ENCODE peak calls at places on chromosome 2, in eight cellular contexts. One of them, this sample, is unnamed.
A peak's percentile ranks its signal among the peaks of the same experiment; 100 is the strongest.

GRCh38 chr2:222174450-222174849 is 124.3 kb downstream of the PAX3 start:
- DNase-seq in A549: no peak
- DNase-seq in mammary epithelial cell: no peak
- DNase-seq in GM23248: no peak
- DNase-seq in dorsolateral prefrontal cortex: no peak
- DNase-seq in PC-9: no peak
- DNase-seq in uterus: no peak
- DNase-seq in CD8-positive, alpha-beta T cell: no peak
- DNase-seq in this sample: no peak

GRCh38 chr2:57552885-57553284 is 493.7 kb upstream of the VRK2 start:
- DNase-seq in mammary epithelial cell: no peak
- DNase-seq in PC-9: no peak
- DNase-seq in CD8-positive, alpha-beta T cell: no peak
- DNase-seq in A549: no peak
- DNase-seq in dorsolateral prefrontal cortex: no peak
- DNase-seq in uterus: no peak
- DNase-seq in GM23248: peak; percentile 2
- DNase-seq in this sample: no peak

GRCh38 chr2:142803158-142803557 is 74.3 kb upstream of the KYNU start:
- DNase-seq in CD8-positive, alpha-beta T cell: no peak
- DNase-seq in GM23248: no peak
- DNase-seq in dorsolateral prefrontal cortex: no peak
- DNase-seq in mammary epithelial cell: no peak
- DNase-seq in uterus: no peak
- DNase-seq in A549: no peak
- DNase-seq in PC-9: no peak
- DNase-seq in this sample: no peak

GRCh38 chr2:218889937-218890336 is 9.3 kb downstream of the WNT10A start:
- DNase-seq in mammary epithelial cell: no peak
- DNase-seq in PC-9: no peak
- DNase-seq in CD8-positive, alpha-beta T cell: no peak
- DNase-seq in A549: no peak
- DNase-seq in GM23248: no peak
- DNase-seq in dorsolateral prefrontal cortex: no peak
- DNase-seq in uterus: no peak
- DNase-seq in this sample: no peak

GRCh38 chr2:3185910-3186309 is 191.7 kb downstream of the EIPR1 start:
- DNase-seq in PC-9: no peak
- DNase-seq in A549: no peak
- DNase-seq in dorsolateral prefrontal cortex: no peak
- DNase-seq in GM23248: no peak
- DNase-seq in mammary epithelial cell: no peak
- DNase-seq in CD8-positive, alpha-beta T cell: no peak
- DNase-seq in uterus: no peak
- DNase-seq in this sample: no peak

GRCh38 chr2:68807821-68808266 is 63.4 kb downstream of the BMP10 start:
- DNase-seq in A549: no peak
- DNase-seq in PC-9: no peak
- DNase-seq in uterus: peak; percentile 33
- DNase-seq in dorsolateral prefrontal cortex: no peak
- DNase-seq in GM23248: peak; percentile 46
- DNase-seq in CD8-positive, alpha-beta T cell: no peak
- DNase-seq in mammary epithelial cell: peak; percentile 95
- DNase-seq in this sample: no peak

GRCh38 chr2:207412787-207413310 is 116.9 kb upstream of the CREB1 start:
- DNase-seq in GM23248: no peak
- DNase-seq in uterus: no peak
- DNase-seq in CD8-positive, alpha-beta T cell: no peak
- DNase-seq in mammary epithelial cell: no peak
- DNase-seq in dorsolateral prefrontal cortex: no peak
- DNase-seq in A549: no peak
- DNase-seq in PC-9: no peak
- DNase-seq in this sample: no peak

GRCh38 chr2:149087751-149088150 is 49.3 kb downstream of the LYPD6B start:
- DNase-seq in dorsolateral prefrontal cortex: no peak
- DNase-seq in uterus: no peak
- DNase-seq in GM23248: no peak
- DNase-seq in A549: no peak
- DNase-seq in CD8-positive, alpha-beta T cell: no peak
- DNase-seq in PC-9: no peak
- DNase-seq in mammary epithelial cell: no peak
- DNase-seq in this sample: no peak

GRCh38 chr2:68458962-68459361 is 8.1 kb downstream of the FBXO48 start:
- DNase-seq in uterus: no peak
- DNase-seq in mammary epithelial cell: peak; percentile 18
- DNase-seq in GM23248: peak; percentile 72
- DNase-seq in dorsolateral prefrontal cortex: no peak
- DNase-seq in A549: no peak
- DNase-seq in PC-9: no peak
- DNase-seq in CD8-positive, alpha-beta T cell: no peak
- DNase-seq in this sample: peak; percentile 67

GRCh38 chr2:238286987-238287386 is 1.4 kb downstream of the PER2 start:
- DNase-seq in CD8-positive, alpha-beta T cell: no peak
- DNase-seq in uterus: no peak
- DNase-seq in dorsolateral prefrontal cortex: no peak
- DNase-seq in mammary epithelial cell: no peak
- DNase-seq in GM23248: peak; percentile 52
- DNase-seq in A549: no peak
- DNase-seq in PC-9: no peak
- DNase-seq in this sample: no peak

GRCh38 chr2:172234716-172235661 is 132.3 kb upstream of the DLX2 start:
- DNase-seq in CD8-positive, alpha-beta T cell: peak; percentile 34
- DNase-seq in PC-9: no peak
- DNase-seq in uterus: no peak
- DNase-seq in dorsolateral prefrontal cortex: no peak
- DNase-seq in A549: no peak
- DNase-seq in GM23248: peak; percentile 39
- DNase-seq in mammary epithelial cell: no peak
- DNase-seq in this sample: no peak

GRCh38 chr2:219001577-219002394 is 8.6 kb upstream of the CRYBA2 start:
- DNase-seq in PC-9: peak; percentile 54
- DNase-seq in CD8-positive, alpha-beta T cell: no peak
- DNase-seq in GM23248: no peak
- DNase-seq in A549: no peak
- DNase-seq in uterus: no peak
- DNase-seq in mammary epithelial cell: peak; percentile 72
- DNase-seq in dorsolateral prefrontal cortex: no peak
- DNase-seq in this sample: no peak

GRCh38 chr2:9739508-9739907 is 103.8 kb upstream of the TAF1B start:
- DNase-seq in dorsolateral prefrontal cortex: no peak
- DNase-seq in GM23248: peak; percentile 64
- DNase-seq in PC-9: no peak
- DNase-seq in CD8-positive, alpha-beta T cell: peak; percentile 49
- DNase-seq in A549: no peak
- DNase-seq in uterus: peak; percentile 64
- DNase-seq in mammary epithelial cell: no peak
- DNase-seq in this sample: no peak
- H3K27ac ChIP-seq in dorsolateral prefrontal cortex: peak overlapping the region; percentile 41
- H3K27ac ChIP-seq in GM23248: peak overlapping the region; percentile 19
- H3K27ac ChIP-seq in PC-9: no peak overlapping the region
- H3K27ac ChIP-seq in CD8-positive, alpha-beta T cell: no peak overlapping the region
- H3K27ac ChIP-seq in A549: no peak overlapping the region
- H3K27ac ChIP-seq in uterus: peak overlapping the region; percentile 64
- H3K27ac ChIP-seq in mammary epithelial cell: no peak overlapping the region
- H3K27ac ChIP-seq in this sample: no peak overlapping the region

GRCh38 chr2:199460808-199461454 is 3.2 kb upstream of the SATB2 start:
- DNase-seq in uterus: no peak
- DNase-seq in dorsolateral prefrontal cortex: no peak
- DNase-seq in CD8-positive, alpha-beta T cell: no peak
- DNase-seq in PC-9: no peak
- DNase-seq in A549: no peak
- DNase-seq in GM23248: no peak
- DNase-seq in mammary epithelial cell: no peak
- DNase-seq in this sample: no peak

GRCh38 chr2:199458806-199459285 is 1.1 kb upstream of the SATB2 start:
- DNase-seq in dorsolateral prefrontal cortex: no peak
- DNase-seq in PC-9: no peak
- DNase-seq in uterus: no peak
- DNase-seq in CD8-positive, alpha-beta T cell: no peak
- DNase-seq in A549: no peak
- DNase-seq in mammary epithelial cell: peak; percentile 68
- DNase-seq in GM23248: peak; percentile 71
- DNase-seq in this sample: no peak

GRCh38 chr2:199458017-199458805 is 472 bp upstream of the SATB2 start:
- DNase-seq in uterus: no peak
- DNase-seq in dorsolateral prefrontal cortex: no peak
- DNase-seq in CD8-positive, alpha-beta T cell: no peak
- DNase-seq in GM23248: peak; percentile 74
- DNase-seq in A549: peak; percentile 71
- DNase-seq in mammary epithelial cell: no peak
- DNase-seq in PC-9: no peak
- DNase-seq in this sample: no peak

GRCh38 chr2:199460101-199460671 is 2.4 kb upstream of the SATB2 start:
- DNase-seq in dorsolateral prefrontal cortex: no peak
- DNase-seq in CD8-positive, alpha-beta T cell: no peak
- DNase-seq in GM23248: peak; percentile 65
- DNase-seq in PC-9: peak; percentile 57
- DNase-seq in mammary epithelial cell: peak; percentile 60
- DNase-seq in A549: peak; percentile 37
- DNase-seq in uterus: no peak
- DNase-seq in this sample: no peak

DNA sequence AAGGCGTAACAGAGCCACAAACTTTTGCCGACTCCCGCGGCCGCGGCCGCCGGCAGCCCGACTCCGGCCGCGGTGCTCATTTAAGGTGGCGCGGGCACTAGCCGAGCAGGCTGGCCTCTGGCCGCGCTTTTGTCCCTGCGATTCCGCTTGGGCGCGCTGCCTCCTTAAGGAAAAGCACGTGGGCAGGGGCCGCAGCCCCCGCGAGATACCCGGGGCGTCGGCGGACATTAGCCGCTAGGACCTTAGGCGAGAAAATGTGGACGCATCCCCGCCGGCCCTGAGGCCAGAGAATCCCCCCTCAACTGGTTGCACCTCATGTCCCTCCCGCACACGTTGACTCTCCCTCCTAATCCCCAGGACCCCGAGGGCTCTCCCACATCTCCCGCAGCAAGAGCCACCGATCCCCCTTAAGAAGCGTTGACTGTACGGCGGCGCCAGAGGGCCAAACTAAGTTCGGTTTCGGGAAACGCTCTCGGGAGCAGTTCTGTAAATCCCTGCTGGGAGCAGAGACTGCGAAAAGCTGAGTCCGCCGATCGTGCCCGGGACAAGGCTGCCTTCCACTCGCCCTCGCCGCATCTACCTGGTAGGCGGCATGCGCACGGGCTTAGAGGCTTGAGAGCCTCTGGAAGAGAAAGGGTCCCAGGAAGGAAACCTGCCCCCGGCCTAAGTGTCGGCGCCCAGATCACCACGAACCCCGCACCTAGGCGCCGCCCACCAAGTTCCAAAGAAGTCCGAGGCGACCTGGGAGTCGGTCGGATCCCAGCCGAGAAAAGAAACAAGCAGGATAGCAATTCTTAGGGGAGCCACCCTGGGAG is 1.8 kb upstream of the SATB2 start:
- DNase-seq in PC-9: peak; percentile 76
- DNase-seq in uterus: peak; percentile 92
- DNase-seq in A549: peak; percentile 96
- DNase-seq in CD8-positive, alpha-beta T cell: peak; percentile 50
- DNase-seq in GM23248: peak; percentile 98
- DNase-seq in dorsolateral prefrontal cortex: peak; percentile 88
- DNase-seq in mammary epithelial cell: peak; percentile 93
- DNase-seq in this sample: peak; percentile 93
- H3K27ac ChIP-seq in PC-9: peak overlapping the region; percentile 78
- H3K27ac ChIP-seq in uterus: peak overlapping the region; percentile 70
- H3K27ac ChIP-seq in A549: peak overlapping the region; percentile 98
- H3K27ac ChIP-seq in CD8-positive, alpha-beta T cell: no peak overlapping the region
- H3K27ac ChIP-seq in GM23248: peak overlapping the region; percentile 80
- H3K27ac ChIP-seq in dorsolateral prefrontal cortex: peak overlapping the region; percentile 91
- H3K27ac ChIP-seq in mammary epithelial cell: peak overlapping the region; percentile 24
- H3K27ac ChIP-seq in this sample: peak overlapping the region; percentile 64

DNA sequence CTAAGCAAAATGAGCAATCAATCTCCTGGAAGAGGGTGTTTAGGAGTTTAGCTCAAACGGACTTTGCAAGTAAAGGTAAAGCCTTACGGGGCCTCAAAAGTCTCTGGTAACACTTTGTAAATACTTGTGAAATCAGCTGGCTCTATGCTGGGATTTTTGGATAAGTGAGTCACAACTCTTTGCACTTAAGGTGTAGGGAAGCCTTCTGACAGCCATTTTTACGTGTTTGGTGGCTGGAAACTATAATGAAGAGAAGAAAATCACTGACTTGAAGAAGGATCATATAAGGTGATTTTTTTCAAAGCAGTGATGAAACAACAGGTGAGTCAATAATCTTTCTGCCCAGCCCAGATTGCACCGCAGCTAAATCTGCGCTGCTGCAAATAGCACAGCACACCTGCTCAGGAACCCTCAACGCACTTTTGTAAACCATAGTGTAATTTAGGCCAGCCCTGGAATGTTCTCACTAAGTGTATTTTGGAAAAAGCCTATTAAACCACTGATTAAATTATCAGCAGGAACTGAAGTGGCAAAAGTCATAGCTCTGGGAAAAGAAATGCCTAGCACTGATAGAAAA is 218.8 kb downstream of the AGPS start:
- DNase-seq in mammary epithelial cell: no peak
- DNase-seq in CD8-positive, alpha-beta T cell: no peak
- DNase-seq in uterus: no peak
- DNase-seq in dorsolateral prefrontal cortex: no peak
- DNase-seq in A549: no peak
- DNase-seq in GM23248: no peak
- DNase-seq in PC-9: no peak
- DNase-seq in this sample: no peak
- H3K27ac ChIP-seq in mammary epithelial cell: no peak overlapping the region
- H3K27ac ChIP-seq in CD8-positive, alpha-beta T cell: no peak overlapping the region
- H3K27ac ChIP-seq in uterus: no peak overlapping the region
- H3K27ac ChIP-seq in dorsolateral prefrontal cortex: no peak overlapping the region
- H3K27ac ChIP-seq in A549: no peak overlapping the region
- H3K27ac ChIP-seq in GM23248: no peak overlapping the region
- H3K27ac ChIP-seq in PC-9: no peak overlapping the region
- H3K27ac ChIP-seq in this sample: no peak overlapping the region

GRCh38 chr2:234305846-234306245 is 191.0 kb downstream of the ARL4C start:
- DNase-seq in GM23248: no peak
- DNase-seq in dorsolateral prefrontal cortex: no peak
- DNase-seq in uterus: no peak
- DNase-seq in CD8-positive, alpha-beta T cell: no peak
- DNase-seq in A549: no peak
- DNase-seq in mammary epithelial cell: peak; percentile 80
- DNase-seq in PC-9: no peak
- DNase-seq in this sample: peak; percentile 32

GRCh38 chr2:234306426-234307173 is 190.3 kb downstream of the ARL4C start:
- DNase-seq in PC-9: no peak
- DNase-seq in CD8-positive, alpha-beta T cell: no peak
- DNase-seq in mammary epithelial cell: peak; percentile 78
- DNase-seq in GM23248: no peak
- DNase-seq in uterus: no peak
- DNase-seq in dorsolateral prefrontal cortex: no peak
- DNase-seq in A549: no peak
- DNase-seq in this sample: no peak

GRCh38 chr2:234308814-234309195 is 188.1 kb downstream of the ARL4C start:
- DNase-seq in mammary epithelial cell: no peak
- DNase-seq in A549: peak; percentile 96
- DNase-seq in PC-9: no peak
- DNase-seq in CD8-positive, alpha-beta T cell: peak; percentile 44
- DNase-seq in uterus: no peak
- DNase-seq in dorsolateral prefrontal cortex: no peak
- DNase-seq in GM23248: no peak
- DNase-seq in this sample: peak; percentile 95

GRCh38 chr2:234308073-234308813 is 188.6 kb downstream of the ARL4C start:
- DNase-seq in CD8-positive, alpha-beta T cell: no peak
- DNase-seq in GM23248: no peak
- DNase-seq in dorsolateral prefrontal cortex: no peak
- DNase-seq in uterus: no peak
- DNase-seq in mammary epithelial cell: no peak
- DNase-seq in A549: peak; percentile 86
- DNase-seq in PC-9: no peak
- DNase-seq in this sample: peak; percentile 86

GRCh38 chr2:234307322-234307961 is 189.4 kb downstream of the ARL4C start:
- DNase-seq in dorsolateral prefrontal cortex: no peak
- DNase-seq in A549: no peak
- DNase-seq in PC-9: no peak
- DNase-seq in uterus: no peak
- DNase-seq in CD8-positive, alpha-beta T cell: no peak
- DNase-seq in GM23248: no peak
- DNase-seq in mammary epithelial cell: no peak
- DNase-seq in this sample: no peak
- H3K27ac ChIP-seq in dorsolateral prefrontal cortex: no peak overlapping the region
- H3K27ac ChIP-seq in A549: peak overlapping the region; percentile 94
- H3K27ac ChIP-seq in PC-9: no peak overlapping the region
- H3K27ac ChIP-seq in uterus: no peak overlapping the region
- H3K27ac ChIP-seq in CD8-positive, alpha-beta T cell: no peak overlapping the region
- H3K27ac ChIP-seq in GM23248: no peak overlapping the region
- H3K27ac ChIP-seq in mammary epithelial cell: peak overlapping the region; percentile 89
- H3K27ac ChIP-seq in this sample: peak overlapping the region; percentile 100